ENCODE peak calls at places on chromosome 13, in four cellular contexts. H is psoas muscle; O is CD4-positive, CD25-positive, alpha-beta regulatory T cell; J is body of pancreas. W is an unnamed sample. For H3K4me1 and H3K36me3, the result is how much of the 10 kb centered on the place peaks cover.

GRCh38 chr13:112209266-112209665 is 142.3 kb downstream of the SOX1 start:
- DNase-seq in O (no peak), J (no peak), H (no peak), W (no peak)

GRCh38 chr13:113963376-113963775 is 10.5 kb downstream of the C13orf46 start:
- DNase-seq in J (peak), O (no peak), H (peak), W (peak)

GRCh38 chr13:42102961-42103688 is 54.7 kb downstream of the DGKH start:
- DNase-seq in J (no peak), H (no peak), O (no peak), W (no peak)

GRCh38 chr13:29496241-29496712 is 99.2 kb downstream of the SLC7A1 start:
- DNase-seq in H (no peak), O (peak), J (peak), W (peak)

GRCh38 chr13:45142440-45143345 is 22.4 kb downstream of the GTF2F2 start:
- DNase-seq in O (no peak), H (no peak), J (no peak), W (no peak)

GRCh38 chr13:97359181-97360057 is 74.5 kb upstream of the RAP2A start:
- DNase-seq in J (peak), O (peak), H (no peak), W (no peak)

GRCh38 chr13:105814219-105814901 is 721.1 kb downstream of the EFNB2 start:
- DNase-seq in H (no peak), J (no peak), O (no peak), W (no peak)

GRCh38 chr13:110415669-110416068 is 108.6 kb downstream of the COL4A2 start:
- DNase-seq in O (no peak), H (no peak), J (no peak), W (no peak)

GRCh38 chr13:39422845-39423565 is 180.0 kb downstream of the LHFPL6 start:
- DNase-seq in H (no peak), O (no peak), J (no peak), W (no peak)

GRCh38 chr13:23903906-23904280 is 6.6 kb upstream of the C1QTNF9B start:
- DNase-seq in H (no peak), J (no peak), O (no peak), W (no peak)

GRCh38 chr13:30463820-30464495 is 1.8 kb downstream of the HMGB1 start:
- DNase-seq in H (peak), J (peak), O (peak), W (peak)

GRCh38 chr13:30679483-30680330 is 55.6 kb upstream of the ALOX5AP start:
- DNase-seq in O (peak), H (no peak), J (no peak), W (no peak)

GRCh38 chr13:28429685-28430290 is 65.1 kb downstream of the FLT1 start:
- DNase-seq in O (peak), J (no peak), H (no peak), W (no peak)

GRCh38 chr13:19155321-19155861 is 26.2 kb downstream of the TUBA3C start:
- DNase-seq in H (no peak), J (no peak), O (no peak), W (no peak)

GRCh38 chr13:100234524-100235136 is 145.7 kb downstream of the PCCA start:
- DNase-seq in H (no peak), O (peak), J (no peak), W (no peak)

GRCh38 chr13:111880185-111880584 is 186.8 kb upstream of the SOX1 start:
- DNase-seq in H (no peak), O (no peak), J (no peak), W (no peak)

GRCh38 chr13:29507356-29507755 is 88.1 kb downstream of the SLC7A1 start:
- DNase-seq in O (no peak), H (peak), J (peak), W (no peak)

GRCh38 chr13:60887711-60888110 is 490.7 kb downstream of the TDRD3 start:
- DNase-seq in O (no peak), J (no peak), H (no peak), W (no peak)

GRCh38 chr13:98825659-98826058 is 73.2 kb upstream of the SLC15A1 start:
- DNase-seq in O (peak), J (no peak), H (no peak), W (no peak)

GRCh38 chr13:98541211-98541610 is 35.7 kb downstream of the STK24 start:
- DNase-seq in J (no peak), O (no peak), H (no peak), W (no peak)

GRCh38 chr13:103788061-103788652 is 721.9 kb upstream of the SLC10A2 start:
- DNase-seq in J (no peak), O (no peak), H (no peak), W (peak)

GRCh38 chr13:48160879-48161278 is 66.0 kb upstream of the MED4 start:
- DNase-seq in J (no peak), O (no peak), H (peak), W (peak)

GRCh38 chr13:39603424-39603947 is 493 bp upstream of the LHFPL6 start:
- DNase-seq in O (no peak), H (no peak), J (no peak), W (no peak)

GRCh38 chr13:24043590-24044350 is 116.8 kb upstream of the SPATA13 start:
- DNase-seq in J (no peak), H (no peak), O (no peak), W (no peak)

GRCh38 chr13:113607477-113608245 is 23.1 kb downstream of the TFDP1 start:
- DNase-seq in H (no peak), J (no peak), O (no peak), W (no peak)

GRCh38 chr13:60074397-60074796 is 89.3 kb downstream of the DIAPH3 start:
- DNase-seq in O (no peak), H (no peak), J (no peak), W (no peak)

GRCh38 chr13:78520425-78520824 is 82.9 kb downstream of the POU4F1 start:
- DNase-seq in O (no peak), J (no peak), H (no peak), W (no peak)

GRCh38 chr13:33349314-33349995 is 63.9 kb upstream of the STARD13 start:
- DNase-seq in O (no peak), H (peak), J (peak), W (peak)

GRCh38 chr13:107799001-107799400 is 416.3 kb downstream of the LIG4 start:
- DNase-seq in J (no peak), H (no peak), O (no peak), W (no peak)

GRCh38 chr13:90197722-90198121 is 1149.8 kb upstream of the MIR17HG start:
- DNase-seq in J (no peak), H (no peak), O (no peak), W (no peak)

GRCh38 chr13:75178436-75178835 is 303.5 kb downstream of the TBC1D4 start:
- DNase-seq in J (no peak), H (no peak), O (no peak), W (no peak)

GRCh38 chr13:93244141-93244917 is 17.7 kb downstream of the GPC6 start:
- DNase-seq in O (no peak), H (no peak), J (no peak), W (no peak)

GRCh38 chr13:112696869-112697465 is 7.1 kb downstream of the ATP11A start:
- DNase-seq in H (peak), J (no peak), O (no peak), W (no peak)

GRCh38 chr13:40191186-40191980 is 475.1 kb downstream of the FOXO1 start:
- DNase-seq in H (no peak), J (no peak), O (no peak), W (no peak)

GRCh38 chr13:23289917-23290357 is 109.2 kb downstream of the SGCG start:
- DNase-seq in O (no peak), J (no peak), H (no peak), W (no peak)

GRCh38 chr13:31807090-31807541 is 67.8 kb downstream of the RXFP2 start:
- DNase-seq in O (peak), H (no peak), J (no peak), W (no peak)

GRCh38 chr13:20709782-20710181 is 6.3 kb downstream of the IL17D start:
- DNase-seq in O (no peak), H (no peak), J (no peak), W (no peak)
- H3K4me1 ChIP-seq in O (under half), H (under half), J (under half), W (under half)

GRCh38 chr13:51380269-51380668 is 40.8 kb downstream of the SERPINE3 start:
- DNase-seq in J (peak), O (no peak), H (no peak), W (no peak)
- H3K36me3 ChIP-seq in J (under half), O (half or more), H (under half), W (half or more)

DNA sequence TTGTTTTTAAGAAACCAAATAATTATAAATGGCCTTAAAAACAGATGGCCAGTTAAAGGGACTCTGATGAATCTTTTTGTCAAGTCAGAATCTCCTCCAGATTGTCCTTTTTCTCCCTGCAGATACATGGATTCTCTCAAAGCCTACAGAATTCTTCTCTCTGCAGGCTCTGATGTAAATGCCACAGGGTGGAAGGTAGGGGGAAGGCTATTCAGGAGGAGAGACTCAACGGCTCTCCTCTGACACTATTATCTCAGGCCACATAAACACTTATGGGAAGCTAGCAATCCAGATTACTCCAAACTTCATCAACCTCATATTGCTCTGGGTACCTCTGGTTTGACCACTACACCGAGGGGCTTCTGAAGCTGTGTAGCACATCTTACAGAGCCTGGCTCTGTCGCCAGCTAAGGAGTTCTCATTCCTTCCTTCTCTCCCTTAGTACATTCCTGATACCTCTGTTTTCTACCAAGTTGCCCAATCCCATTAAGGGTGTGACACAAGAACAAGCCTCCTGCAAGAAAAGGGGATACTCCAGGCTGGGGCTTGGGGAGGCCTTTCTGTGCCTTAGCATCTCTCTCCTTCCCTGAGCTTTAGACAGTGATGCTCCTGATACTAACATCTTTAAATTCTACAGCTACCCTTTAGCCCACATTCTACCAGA is 14.9 kb downstream of the LCP1 start:
- DNase-seq in J (no peak), H (no peak), O (no peak), W (no peak)
- H3K4me1 ChIP-seq in J (under half), H (under half), O (half or more), W (under half)

GRCh38 chr13:35478384-35479222 is 2.1 kb upstream of the MAB21L1 start:
- DNase-seq in O (no peak), H (peak), J (no peak), W (no peak)

GRCh38 chr13:35472308-35473008 is 4.0 kb downstream of the MAB21L1 start:
- DNase-seq in O (peak), J (no peak), H (peak), W (no peak)

GRCh38 chr13:35474551-35474950 is 1.9 kb downstream of the MAB21L1 start:
- DNase-seq in O (no peak), H (no peak), J (no peak), W (no peak)

GRCh38 chr13:35475960-35476943 is at the start of gene MAB21L1:
- DNase-seq in O (peak), J (no peak), H (peak), W (no peak)

DNA sequence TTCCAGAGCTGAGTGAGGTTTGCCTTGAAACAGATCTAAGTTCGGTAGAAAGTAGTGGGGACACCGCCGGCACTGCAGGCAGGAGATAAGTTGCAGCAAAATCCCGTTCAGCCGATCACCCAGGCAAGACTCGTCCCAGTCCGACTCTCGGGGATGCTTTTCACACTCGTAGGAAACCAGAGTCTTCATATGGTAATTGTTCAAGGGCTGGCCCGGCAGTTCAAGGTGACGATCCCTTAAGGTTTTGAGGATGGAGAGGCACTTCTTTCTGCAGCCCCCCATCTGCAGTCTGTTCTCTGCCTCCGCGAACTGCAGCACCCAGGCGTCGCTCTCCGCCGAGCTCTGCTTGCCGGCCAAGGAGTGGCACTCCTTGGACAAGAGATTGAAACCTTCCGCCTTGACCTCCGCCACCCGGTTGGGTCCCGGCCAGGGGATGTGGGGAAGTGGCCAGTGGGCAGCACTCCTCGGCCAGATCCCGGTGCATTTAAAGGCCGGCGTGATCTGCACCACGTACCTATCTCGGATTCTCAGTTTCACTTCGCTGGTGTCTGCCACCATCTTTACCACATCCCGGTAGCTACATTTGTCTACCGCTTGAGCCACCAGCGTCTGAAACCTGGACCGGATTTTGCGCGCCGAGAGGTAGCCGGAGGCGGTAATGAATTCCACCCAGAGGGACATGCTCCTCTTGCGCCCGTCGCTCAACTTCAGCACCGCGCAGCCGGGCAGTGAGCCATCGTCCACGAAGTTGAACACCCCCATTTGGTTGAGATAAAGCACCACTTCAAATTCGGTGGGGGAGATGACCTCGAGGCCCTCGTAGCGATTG is 1.1 kb downstream of the MAB21L1 start:
- DNase-seq in J (no peak), O (peak), H (peak), W (no peak)
- H3K36me3 ChIP-seq in J (under half), O (under half), H (under half), W (under half)

W was measured in left ventricle myocardium inferior.